ENCODE peak calls at places on chromosomes 4 and X, in seven cellular contexts. One of them, this sample, is unnamed. For H3K4me1, the result is how much of the 10 kb centered on the place peaks cover.

GRCh38 chr4:134505511-134505910 is 303.9 kb upstream of the PABPC4L start:
- DNase-seq in fibroblast of lung: no peak
- DNase-seq in tibial artery: no peak
- DNase-seq in cardiac muscle cell: no peak
- DNase-seq in endothelial cell of umbilical vein: no peak
- DNase-seq in tibial nerve: no peak
- DNase-seq in CD8-positive, alpha-beta memory T cell: no peak
- DNase-seq in this sample: no peak

GRCh38 chr4:108114503-108114902 is 54.2 kb downstream of the LEF1 start:
- DNase-seq in fibroblast of lung: no peak
- DNase-seq in tibial artery: no peak
- DNase-seq in cardiac muscle cell: peak
- DNase-seq in endothelial cell of umbilical vein: no peak
- DNase-seq in tibial nerve: no peak
- DNase-seq in CD8-positive, alpha-beta memory T cell: no peak
- DNase-seq in this sample: no peak

GRCh38 chr4:173917255-173917960 is 366.1 kb downstream of the FBXO8 start:
- DNase-seq in fibroblast of lung: peak
- DNase-seq in tibial artery: no peak
- DNase-seq in cardiac muscle cell: no peak
- DNase-seq in endothelial cell of umbilical vein: no peak
- DNase-seq in tibial nerve: no peak
- DNase-seq in CD8-positive, alpha-beta memory T cell: no peak
- DNase-seq in this sample: no peak

GRCh38 chr4:89482248-89482647 is 174.6 kb upstream of the GPRIN3 start:
- DNase-seq in fibroblast of lung: peak
- DNase-seq in tibial artery: no peak
- DNase-seq in cardiac muscle cell: peak
- DNase-seq in endothelial cell of umbilical vein: peak
- DNase-seq in tibial nerve: no peak
- DNase-seq in CD8-positive, alpha-beta memory T cell: no peak
- DNase-seq in this sample: peak

GRCh38 chr4:108006361-108006760 is 16.7 kb downstream of the HADH start:
- DNase-seq in fibroblast of lung: peak
- DNase-seq in tibial artery: no peak
- DNase-seq in cardiac muscle cell: no peak
- DNase-seq in endothelial cell of umbilical vein: no peak
- DNase-seq in tibial nerve: no peak
- DNase-seq in CD8-positive, alpha-beta memory T cell: no peak
- DNase-seq in this sample: no peak

GRCh38 chr4:169238445-169238844 is 32.3 kb downstream of the SH3RF1 start:
- DNase-seq in fibroblast of lung: peak
- DNase-seq in tibial artery: no peak
- DNase-seq in cardiac muscle cell: no peak
- DNase-seq in endothelial cell of umbilical vein: peak
- DNase-seq in tibial nerve: no peak
- DNase-seq in CD8-positive, alpha-beta memory T cell: no peak
- DNase-seq in this sample: no peak

GRCh38 chr4:39706829-39707511 is 9.0 kb downstream of the UBE2K start:
- DNase-seq in fibroblast of lung: peak
- DNase-seq in tibial artery: peak
- DNase-seq in cardiac muscle cell: no peak
- DNase-seq in endothelial cell of umbilical vein: no peak
- DNase-seq in tibial nerve: no peak
- DNase-seq in CD8-positive, alpha-beta memory T cell: no peak
- DNase-seq in this sample: peak

GRCh38 chrX:111868726-111869638 is 7.0 kb upstream of the TRPC5OS start:
- DNase-seq in fibroblast of lung: peak
- DNase-seq in tibial artery: no peak
- DNase-seq in cardiac muscle cell: peak
- DNase-seq in endothelial cell of umbilical vein: peak
- DNase-seq in tibial nerve: no peak
- DNase-seq in CD8-positive, alpha-beta memory T cell: no peak
- DNase-seq in this sample: peak

GRCh38 chr4:151204925-151205524 is 71.9 kb upstream of the PRSS48 start:
- DNase-seq in fibroblast of lung: no peak
- DNase-seq in tibial artery: no peak
- DNase-seq in cardiac muscle cell: no peak
- DNase-seq in endothelial cell of umbilical vein: peak
- DNase-seq in tibial nerve: no peak
- DNase-seq in CD8-positive, alpha-beta memory T cell: no peak
- DNase-seq in this sample: no peak

GRCh38 chrX:153953342-153953830 is 8.9 kb upstream of the RENBP start:
- DNase-seq in fibroblast of lung: peak
- DNase-seq in tibial artery: peak
- DNase-seq in cardiac muscle cell: peak
- DNase-seq in endothelial cell of umbilical vein: peak
- DNase-seq in tibial nerve: peak
- DNase-seq in CD8-positive, alpha-beta memory T cell: peak
- DNase-seq in this sample: peak

GRCh38 chrX:27336466-27337091 is 126.6 kb downstream of the PPP4R3C start:
- DNase-seq in fibroblast of lung: no peak
- DNase-seq in tibial artery: no peak
- DNase-seq in cardiac muscle cell: peak
- DNase-seq in endothelial cell of umbilical vein: peak
- DNase-seq in tibial nerve: no peak
- DNase-seq in CD8-positive, alpha-beta memory T cell: no peak
- DNase-seq in this sample: peak

GRCh38 chr4:7858498-7858897 is 81.2 kb downstream of the AFAP1 start:
- DNase-seq in fibroblast of lung: no peak
- DNase-seq in tibial artery: no peak
- DNase-seq in cardiac muscle cell: no peak
- DNase-seq in endothelial cell of umbilical vein: no peak
- DNase-seq in tibial nerve: no peak
- DNase-seq in CD8-positive, alpha-beta memory T cell: no peak
- DNase-seq in this sample: no peak

GRCh38 chr4:7857238-7857701 is 82.4 kb downstream of the AFAP1 start:
- DNase-seq in fibroblast of lung: peak
- DNase-seq in tibial artery: no peak
- DNase-seq in cardiac muscle cell: peak
- DNase-seq in endothelial cell of umbilical vein: peak
- DNase-seq in tibial nerve: peak
- DNase-seq in CD8-positive, alpha-beta memory T cell: no peak
- DNase-seq in this sample: no peak

GRCh38 chr4:7860600-7861158 is 79.0 kb downstream of the AFAP1 start:
- DNase-seq in fibroblast of lung: no peak
- DNase-seq in tibial artery: no peak
- DNase-seq in cardiac muscle cell: no peak
- DNase-seq in endothelial cell of umbilical vein: no peak
- DNase-seq in tibial nerve: no peak
- DNase-seq in CD8-positive, alpha-beta memory T cell: no peak
- DNase-seq in this sample: no peak

GRCh38 chr4:7857993-7858392 is 81.7 kb downstream of the AFAP1 start:
- DNase-seq in fibroblast of lung: no peak
- DNase-seq in tibial artery: no peak
- DNase-seq in cardiac muscle cell: no peak
- DNase-seq in endothelial cell of umbilical vein: no peak
- DNase-seq in tibial nerve: no peak
- DNase-seq in CD8-positive, alpha-beta memory T cell: no peak
- DNase-seq in this sample: no peak

DNA sequence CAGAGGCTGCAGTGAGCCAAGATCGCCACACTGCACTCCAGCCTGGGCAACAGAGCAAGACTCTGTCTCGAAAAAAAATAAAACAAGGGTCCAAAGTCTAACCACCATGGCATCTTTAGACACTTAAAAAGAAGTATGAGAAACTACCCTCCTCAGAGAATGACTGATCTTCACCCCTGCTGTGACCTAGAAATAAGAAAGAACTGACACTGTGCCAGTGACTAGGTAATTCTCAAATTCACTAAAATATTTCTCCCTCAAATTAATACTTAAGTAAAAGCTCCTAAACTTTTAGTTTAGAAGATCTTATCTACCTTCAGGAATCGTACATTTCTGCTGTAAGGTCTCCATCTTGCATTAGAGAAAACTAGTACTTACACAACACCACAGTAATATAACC is 80.3 kb downstream of the AFAP1 start:
- DNase-seq in fibroblast of lung: no peak
- DNase-seq in tibial artery: no peak
- DNase-seq in cardiac muscle cell: no peak
- DNase-seq in endothelial cell of umbilical vein: no peak
- DNase-seq in tibial nerve: no peak
- DNase-seq in CD8-positive, alpha-beta memory T cell: no peak
- DNase-seq in this sample: no peak
- H3K4me1 ChIP-seq in fibroblast of lung: under half
- H3K4me1 ChIP-seq in tibial artery: under half
- H3K4me1 ChIP-seq in cardiac muscle cell: under half
- H3K4me1 ChIP-seq in endothelial cell of umbilical vein: half or more
- H3K4me1 ChIP-seq in tibial nerve: under half
- H3K4me1 ChIP-seq in CD8-positive, alpha-beta memory T cell: under half
- H3K4me1 ChIP-seq in this sample: under half

DNA sequence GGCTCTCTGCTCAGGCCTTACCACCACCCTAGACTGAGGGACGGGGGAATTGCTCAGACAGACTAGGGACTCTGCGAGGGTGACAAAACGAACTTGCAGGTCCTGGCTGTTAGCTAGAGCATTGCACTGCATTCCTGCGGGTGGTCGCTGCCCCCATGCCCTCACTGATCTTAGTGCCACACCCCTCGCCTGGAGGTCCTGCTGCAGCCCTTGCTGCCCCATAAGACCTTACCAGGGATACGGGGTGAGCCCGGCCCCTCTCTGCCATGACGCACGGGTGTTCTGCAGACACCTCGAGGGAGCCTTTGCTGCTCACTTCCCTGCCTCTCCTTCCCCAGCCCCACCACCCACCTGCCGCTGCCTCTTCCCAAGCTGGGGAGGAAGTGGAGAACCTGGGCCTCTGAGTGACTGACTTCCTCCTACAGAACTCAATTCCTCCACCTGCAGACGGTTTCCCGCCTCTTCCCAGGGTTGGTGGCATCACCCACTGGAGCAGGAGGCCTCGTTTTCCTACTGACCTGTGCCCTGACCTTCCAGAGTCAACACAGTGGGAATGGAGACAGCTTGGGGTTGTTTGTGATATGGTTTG is 19.8 kb upstream of the TBC1D14 start:
- DNase-seq in fibroblast of lung: no peak
- DNase-seq in tibial artery: no peak
- DNase-seq in cardiac muscle cell: no peak
- DNase-seq in endothelial cell of umbilical vein: no peak
- DNase-seq in tibial nerve: no peak
- DNase-seq in CD8-positive, alpha-beta memory T cell: no peak
- DNase-seq in this sample: no peak
- H3K4me1 ChIP-seq in fibroblast of lung: under half
- H3K4me1 ChIP-seq in tibial artery: under half
- H3K4me1 ChIP-seq in cardiac muscle cell: under half
- H3K4me1 ChIP-seq in endothelial cell of umbilical vein: under half
- H3K4me1 ChIP-seq in tibial nerve: under half
- H3K4me1 ChIP-seq in CD8-positive, alpha-beta memory T cell: under half
- H3K4me1 ChIP-seq in this sample: under half

GRCh38 chr4:153535735-153536494 is 69.8 kb downstream of the TMEM131L start:
- DNase-seq in fibroblast of lung: no peak
- DNase-seq in tibial artery: no peak
- DNase-seq in cardiac muscle cell: no peak
- DNase-seq in endothelial cell of umbilical vein: peak
- DNase-seq in tibial nerve: no peak
- DNase-seq in CD8-positive, alpha-beta memory T cell: no peak
- DNase-seq in this sample: peak

GRCh38 chr4:153539058-153539826 is 73.1 kb downstream of the TMEM131L start:
- DNase-seq in fibroblast of lung: no peak
- DNase-seq in tibial artery: no peak
- DNase-seq in cardiac muscle cell: no peak
- DNase-seq in endothelial cell of umbilical vein: no peak
- DNase-seq in tibial nerve: no peak
- DNase-seq in CD8-positive, alpha-beta memory T cell: no peak
- DNase-seq in this sample: no peak

GRCh38 chr4:153541426-153542096 is 75.4 kb downstream of the TMEM131L start:
- DNase-seq in fibroblast of lung: peak
- DNase-seq in tibial artery: no peak
- DNase-seq in cardiac muscle cell: no peak
- DNase-seq in endothelial cell of umbilical vein: no peak
- DNase-seq in tibial nerve: no peak
- DNase-seq in CD8-positive, alpha-beta memory T cell: no peak
- DNase-seq in this sample: no peak

GRCh38 chr4:153537493-153537960 is 71.4 kb downstream of the TMEM131L start:
- DNase-seq in fibroblast of lung: no peak
- DNase-seq in tibial artery: no peak
- DNase-seq in cardiac muscle cell: no peak
- DNase-seq in endothelial cell of umbilical vein: no peak
- DNase-seq in tibial nerve: no peak
- DNase-seq in CD8-positive, alpha-beta memory T cell: no peak
- DNase-seq in this sample: no peak

GRCh38 chr4:153538408-153539057 is 72.4 kb downstream of the TMEM131L start:
- DNase-seq in fibroblast of lung: no peak
- DNase-seq in tibial artery: peak
- DNase-seq in cardiac muscle cell: no peak
- DNase-seq in endothelial cell of umbilical vein: no peak
- DNase-seq in tibial nerve: no peak
- DNase-seq in CD8-positive, alpha-beta memory T cell: no peak
- DNase-seq in this sample: no peak
- H3K4me1 ChIP-seq in fibroblast of lung: under half
- H3K4me1 ChIP-seq in tibial artery: under half
- H3K4me1 ChIP-seq in cardiac muscle cell: under half
- H3K4me1 ChIP-seq in endothelial cell of umbilical vein: under half
- H3K4me1 ChIP-seq in tibial nerve: under half
- H3K4me1 ChIP-seq in CD8-positive, alpha-beta memory T cell: half or more
- H3K4me1 ChIP-seq in this sample: under half

GRCh38 chrX:19683358-19683757 is 168.1 kb upstream of the MAP3K15 start:
- DNase-seq in fibroblast of lung: peak
- DNase-seq in tibial artery: no peak
- DNase-seq in cardiac muscle cell: no peak
- DNase-seq in endothelial cell of umbilical vein: no peak
- DNase-seq in tibial nerve: no peak
- DNase-seq in CD8-positive, alpha-beta memory T cell: no peak
- DNase-seq in this sample: no peak
- H3K4me1 ChIP-seq in fibroblast of lung: under half
- H3K4me1 ChIP-seq in tibial artery: under half
- H3K4me1 ChIP-seq in cardiac muscle cell: under half
- H3K4me1 ChIP-seq in endothelial cell of umbilical vein: under half
- H3K4me1 ChIP-seq in tibial nerve: under half
- H3K4me1 ChIP-seq in CD8-positive, alpha-beta memory T cell: half or more
- H3K4me1 ChIP-seq in this sample: under half

GRCh38 chr4:160928482-160928881 is 1235.3 kb downstream of the FSTL5 start:
- DNase-seq in fibroblast of lung: no peak
- DNase-seq in tibial artery: no peak
- DNase-seq in cardiac muscle cell: peak
- DNase-seq in endothelial cell of umbilical vein: no peak
- DNase-seq in tibial nerve: no peak
- DNase-seq in CD8-positive, alpha-beta memory T cell: no peak
- DNase-seq in this sample: no peak
- H3K4me1 ChIP-seq in fibroblast of lung: under half
- H3K4me1 ChIP-seq in tibial artery: under half
- H3K4me1 ChIP-seq in cardiac muscle cell: under half
- H3K4me1 ChIP-seq in endothelial cell of umbilical vein: under half
- H3K4me1 ChIP-seq in tibial nerve: under half
- H3K4me1 ChIP-seq in CD8-positive, alpha-beta memory T cell: under half
- H3K4me1 ChIP-seq in this sample: under half

This sample was measured in endodermal cell.